ENCODE peak calls at places on chromosomes 12 and 14, in four cellular contexts. G, J, F and R are unnamed samples.

GRCh38 chr14:92644166-92644565 is 104.3 kb downstream of the LGMN start:
- DNase-seq in G (peak), J (no peak), F (no peak), R (peak)

GRCh38 chr12:124764451-124764850 is 99.2 kb downstream of the SCARB1 start:
- DNase-seq in G (peak), J (peak), F (no peak), R (peak)

GRCh38 chr12:19277707-19278106 is 148.2 kb downstream of the PLEKHA5 start:
- DNase-seq in G (no peak), J (no peak), F (no peak), R (no peak)

GRCh38 chr12:116599285-116600122 is 40.3 kb downstream of the MAP1LC3B2 start:
- DNase-seq in G (peak), J (peak), F (peak), R (peak)

GRCh38 chr12:109157986-109158385 is 41.6 kb downstream of the ACACB start:
- DNase-seq in G (no peak), J (no peak), F (peak), R (no peak)

GRCh38 chr12:24539646-24540045 is 409.3 kb downstream of the BCAT1 start:
- DNase-seq in G (peak), J (no peak), F (no peak), R (no peak)

GRCh38 chr14:101060171-101060601 is 156.7 kb upstream of the RTL1 start:
- DNase-seq in G (no peak), J (no peak), F (peak), R (no peak)

GRCh38 chr12:10331642-10332239 is 24.1 kb downstream of the KLRD1 start:
- DNase-seq in G (peak), J (no peak), F (no peak), R (peak)

GRCh38 chr12:73421832-73422231 is 1115.8 kb upstream of the ATXN7L3B start:
- DNase-seq in G (no peak), J (no peak), F (no peak), R (peak)

GRCh38 chr12:54200412-54200811 is 11.6 kb upstream of the SMUG1 start:
- DNase-seq in G (no peak), J (no peak), F (no peak), R (no peak)

GRCh38 chr12:124381454-124382207 is 86.7 kb downstream of the RFLNA start:
- DNase-seq in G (peak), J (no peak), F (peak), R (peak)

GRCh38 chr14:103733651-103734050 is 18.0 kb downstream of the ZFYVE21 start:
- DNase-seq in G (no peak), J (no peak), F (peak), R (peak)

GRCh38 chr12:105033851-105034250 is 47.7 kb downstream of the NOPCHAP1 start:
- DNase-seq in G (no peak), J (no peak), F (no peak), R (no peak)

GRCh38 chr12:1830401-1830845 is 10.1 kb downstream of the LRTM2 start:
- DNase-seq in G (no peak), J (no peak), F (peak), R (no peak)

GRCh38 chr14:77281852-77282251 is 10.8 kb upstream of the NGB start:
- DNase-seq in G (no peak), J (peak), F (no peak), R (no peak)

GRCh38 chr12:115079760-115080159 is 395.8 kb upstream of the TBX3 start:
- DNase-seq in G (no peak), J (no peak), F (no peak), R (no peak)

GRCh38 chr14:104108570-104109060 is 23.1 kb downstream of the ASPG start:
- DNase-seq in G (no peak), J (no peak), F (no peak), R (no peak)

GRCh38 chr14:32010561-32011188 is 66.4 kb upstream of the ARHGAP5 start:
- DNase-seq in G (peak), J (no peak), F (no peak), R (peak)

GRCh38 chr12:93058280-93058679 is 129.2 kb upstream of the EEA1 start:
- DNase-seq in G (no peak), J (no peak), F (no peak), R (no peak)

GRCh38 chr12:867905-868304 is 81.6 kb downstream of the RAD52 start:
- DNase-seq in G (no peak), J (no peak), F (no peak), R (no peak)

GRCh38 chr12:78308701-78309100 is 478.0 kb downstream of the NAV3 start:
- DNase-seq in G (no peak), J (no peak), F (no peak), R (no peak)

GRCh38 chr14:61444215-61444768 is 122.9 kb downstream of the PRKCH start:
- DNase-seq in G (peak), J (no peak), F (no peak), R (no peak)

GRCh38 chr12:132472386-132472785 is 17.6 kb upstream of the FBRSL1 start:
- DNase-seq in G (no peak), J (no peak), F (no peak), R (no peak)

GRCh38 chr14:90087433-90087832 is 25.6 kb downstream of the KCNK13 start:
- DNase-seq in G (peak), J (no peak), F (peak), R (peak)

GRCh38 chr14:95236221-95236620 is 78.9 kb upstream of the DICER1 start:
- DNase-seq in G (no peak), J (no peak), F (peak), R (no peak)

GRCh38 chr14:25150401-25150800 is 100.5 kb upstream of the STXBP6 start:
- DNase-seq in G (peak), J (no peak), F (no peak), R (peak)

GRCh38 chr12:123398177-123398916 is 14.4 kb downstream of the KMT5A start:
- DNase-seq in G (peak), J (no peak), F (peak), R (no peak)

GRCh38 chr12:49288412-49288853 is 6.5 kb upstream of the PRPH start:
- DNase-seq in G (peak), J (peak), F (peak), R (peak)

GRCh38 chr12:132638541-132639408 is 20.2 kb downstream of the P2RX2 start:
- DNase-seq in G (peak), J (no peak), F (no peak), R (peak)

GRCh38 chr12:132376464-132376830 is 47.1 kb upstream of the GALNT9 start:
- DNase-seq in G (no peak), J (no peak), F (peak), R (no peak)

GRCh38 chr12:120737557-120738251 is 12.1 kb downstream of the ACADS start:
- DNase-seq in G (no peak), J (no peak), F (no peak), R (no peak)
- TF ChIP-seq CTCF in G (peak), J (peak), F (no peak), R (no peak)

GRCh38 chr12:112111931-112112330 is 3.3 kb upstream of the NAA25 start:
- DNase-seq in G (no peak), J (no peak), F (no peak), R (no peak)
- TF ChIP-seq CTCF in G (no peak), J (no peak), F (no peak), R (no peak)

DNA sequence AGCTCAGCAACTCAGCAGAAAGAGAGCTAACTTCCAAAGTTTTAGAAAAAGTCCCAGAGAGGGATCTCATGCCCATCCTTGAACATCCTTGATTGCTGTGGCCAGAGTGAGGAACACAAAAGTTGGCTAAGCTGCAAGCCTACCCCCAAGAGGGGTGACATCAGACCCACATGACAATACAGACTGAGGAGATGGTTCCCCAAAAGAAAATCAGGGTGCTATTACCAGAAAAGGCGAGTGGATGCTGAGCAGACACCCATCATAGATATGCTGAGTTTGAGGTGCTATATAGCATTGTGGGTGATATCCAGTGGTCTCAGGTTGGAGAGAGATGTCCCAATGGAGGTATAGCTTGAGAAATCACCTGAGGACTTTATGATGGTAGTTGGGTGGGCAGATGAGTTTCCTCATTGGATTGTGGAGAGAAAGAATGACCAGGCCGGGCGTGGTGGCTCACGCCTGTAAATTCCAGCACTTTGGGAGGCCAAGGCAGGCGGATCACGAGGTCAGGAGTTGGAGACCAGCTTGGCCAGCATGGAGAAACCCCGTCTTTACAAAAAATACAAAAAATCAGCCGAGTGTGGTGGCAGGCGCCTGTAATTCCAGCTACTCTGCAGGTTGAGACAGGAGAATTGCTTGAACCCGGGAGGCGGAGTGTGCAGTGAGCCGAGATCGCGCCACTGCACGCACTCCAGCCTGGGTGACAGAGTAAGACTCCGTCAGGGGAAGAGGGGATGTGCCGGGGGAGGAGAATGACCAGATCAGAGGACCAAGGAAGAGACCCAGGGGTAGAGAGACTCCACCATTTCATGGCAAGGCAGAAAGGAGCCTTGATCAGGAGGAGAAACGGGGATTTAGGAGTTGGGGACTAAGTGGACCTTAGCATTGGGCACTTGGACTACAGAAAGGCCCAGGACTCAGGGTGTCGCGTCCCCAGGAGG is 881 bp upstream of the PCK2 start:
- DNase-seq in G (no peak), J (no peak), F (peak), R (no peak)
- TF ChIP-seq CTCF in G (no peak), J (no peak), F (no peak), R (no peak)

GRCh38 chr14:73058224-73058922 is at the start of gene RBM25:
- DNase-seq in G (peak), J (peak), F (peak), R (peak)
- TF ChIP-seq CTCF in G (no peak), J (no peak), F (no peak), R (peak)

DNA sequence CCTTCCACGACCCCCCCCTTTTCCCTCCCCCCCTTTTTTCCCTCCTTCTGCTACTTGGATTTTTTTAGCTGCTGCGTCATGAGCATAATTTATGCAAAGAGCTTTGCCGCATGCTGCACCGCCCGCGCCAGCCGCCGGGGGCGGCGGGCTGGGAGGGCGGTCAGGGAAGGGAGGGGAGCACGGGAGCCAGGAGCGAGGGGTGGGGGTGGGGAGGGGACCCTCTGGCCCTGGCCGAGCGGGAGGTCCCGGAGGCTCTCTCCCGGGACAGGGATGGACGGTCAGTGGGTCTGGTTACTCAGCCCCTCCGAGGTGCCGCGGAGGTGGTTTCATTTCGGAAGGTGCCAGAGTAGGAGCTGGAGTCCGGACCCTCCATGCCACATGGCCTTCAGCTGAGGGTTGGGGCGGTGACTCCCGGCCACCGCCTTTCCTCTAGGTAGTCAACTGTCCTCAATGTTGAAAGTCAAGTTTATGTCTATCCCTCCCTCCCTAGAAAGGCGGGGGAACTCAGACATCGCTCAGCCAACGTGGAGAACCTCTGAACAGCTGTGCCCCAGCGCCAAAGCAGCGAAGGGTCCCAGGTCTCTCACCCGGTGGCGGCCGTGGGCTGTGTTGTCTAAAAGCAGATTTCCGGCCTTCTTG is at the start of gene POU6F1:
- DNase-seq in G (peak), J (peak), F (peak), R (peak)
- TF ChIP-seq CTCF in G (peak), J (peak), F (peak), R (peak)

GRCh38 chr12:34406996-34407300 is 384.7 kb downstream of the ALG10 start:
- DNase-seq in G (no peak), J (no peak), F (peak), R (no peak)
- TF ChIP-seq CTCF in G (no peak), J (no peak), F (no peak), R (no peak)

DNA sequence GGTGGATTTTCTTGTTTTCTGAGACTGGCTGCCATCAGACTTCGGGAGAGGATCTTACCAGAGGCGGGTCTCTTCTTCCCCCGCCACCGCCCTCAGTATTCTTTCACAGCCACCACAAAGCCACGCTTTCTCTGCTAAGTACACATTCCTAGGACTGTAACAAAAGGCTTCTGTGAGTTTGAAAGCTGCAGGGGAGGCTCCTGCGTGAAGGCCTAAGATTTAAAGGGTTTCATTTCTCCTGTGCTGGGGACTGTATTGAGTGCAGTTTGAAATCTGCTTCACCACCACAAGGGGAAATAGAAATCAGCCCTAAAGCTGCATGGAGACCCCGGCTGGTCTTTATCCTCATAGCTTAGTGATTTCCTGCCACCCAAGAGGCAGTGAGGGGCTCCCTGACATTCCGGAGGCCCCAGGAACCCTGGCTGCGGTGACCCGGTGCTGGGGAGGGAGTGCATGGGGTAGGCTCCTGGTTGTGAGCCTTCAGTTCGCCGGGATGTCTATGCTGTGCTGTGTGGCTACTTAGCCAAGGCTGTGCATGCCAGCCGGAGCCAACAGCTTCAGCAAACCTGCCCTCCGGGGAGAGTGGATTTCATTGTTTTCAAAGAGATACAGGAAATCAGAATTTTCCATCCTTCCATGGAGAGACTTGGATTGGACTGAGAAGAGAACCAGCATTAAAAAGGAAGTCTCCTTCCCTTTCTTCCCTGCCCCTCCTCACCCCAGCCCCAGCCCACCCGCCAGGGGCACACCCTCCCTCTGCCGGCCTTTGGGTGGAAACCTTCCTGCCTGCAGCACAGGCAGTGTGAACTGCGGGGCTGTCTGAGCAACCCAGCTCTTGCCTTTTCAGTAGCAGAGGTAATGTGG is 163.3 kb downstream of the ETV6 start:
- DNase-seq in G (no peak), J (peak), F (no peak), R (no peak)
- TF ChIP-seq CTCF in G (peak), J (peak), F (no peak), R (no peak)

DNA sequence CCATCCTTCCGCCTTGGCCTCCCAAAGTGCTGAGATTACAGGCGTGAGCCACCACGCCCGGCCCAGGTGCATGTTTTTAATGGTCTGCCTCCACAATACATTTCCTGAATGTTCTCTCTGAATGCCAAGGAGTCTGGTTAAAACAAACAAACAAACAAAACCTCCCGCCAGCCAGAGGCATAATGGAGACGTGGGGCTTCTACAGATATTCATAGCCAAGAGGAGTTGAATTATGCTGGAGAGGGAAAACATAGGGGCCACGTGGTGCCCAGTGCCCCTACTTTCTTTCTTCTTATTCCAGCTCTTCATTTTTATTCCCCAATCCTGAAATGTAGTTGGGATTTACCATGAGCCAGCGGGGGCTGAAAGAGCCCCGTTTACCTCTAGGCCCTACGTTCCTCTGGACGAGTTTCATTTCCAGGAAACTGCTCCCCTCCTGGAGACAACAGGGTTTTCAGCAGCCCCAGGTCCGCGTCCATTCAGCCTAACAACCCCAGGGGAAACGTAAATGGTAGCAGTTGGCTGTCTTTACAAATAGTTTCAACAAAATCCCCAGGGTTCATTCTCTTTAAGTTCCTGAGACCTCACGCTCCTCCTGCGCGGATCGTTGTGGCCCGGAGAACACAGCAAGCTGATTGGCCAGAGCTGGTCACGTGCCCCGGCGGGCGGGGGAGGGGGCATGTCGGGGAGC is 108.5 kb upstream of the ESRRB start:
- DNase-seq in G (peak), J (peak), F (peak), R (no peak)
- TF ChIP-seq CTCF in G (peak), J (peak), F (no peak), R (peak)

GRCh38 chr12:47940773-47941474 is 22.5 kb upstream of the TMEM106C start:
- DNase-seq in G (no peak), J (no peak), F (no peak), R (no peak)
- TF ChIP-seq CTCF in G (no peak), J (no peak), F (no peak), R (no peak)

DNA sequence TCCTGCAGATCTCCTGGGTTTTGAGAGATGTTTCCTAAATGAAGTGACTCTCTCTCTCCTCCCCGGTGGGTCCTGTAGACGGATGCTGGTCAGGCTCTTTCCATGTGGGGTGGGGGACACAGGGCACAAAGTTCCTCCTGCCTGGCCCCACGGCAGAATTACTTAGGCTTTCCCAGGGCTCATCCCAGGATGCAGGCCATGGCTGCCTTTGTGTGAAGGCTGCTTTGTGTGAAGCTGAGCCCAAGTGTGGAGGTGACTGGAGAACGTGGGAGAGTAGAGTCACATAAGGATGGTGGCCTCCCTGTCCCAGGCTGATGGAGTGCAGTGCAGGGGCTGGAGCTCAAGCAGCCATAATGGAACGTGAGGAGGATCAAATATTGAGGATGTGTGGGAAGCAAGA is 200.2 kb downstream of the ADGRD1 start:
- DNase-seq in G (no peak), J (no peak), F (no peak), R (no peak)
- TF ChIP-seq CTCF in G (no peak), J (no peak), F (no peak), R (no peak)